ENCODE peak calls at places on chromosomes 2 and 18, in seven cellular contexts. B is HTR-8/SVneo; K is NCI-H1417; W is ovary; C is Jurkat, Clone E6-1; X is A549; S is germinal center. M is an unnamed sample.

GRCh38 chr2:127498386-127498785 is 27.9 kb downstream of the IWS1 start:
- DNase-seq in C (no peak), K (no peak), W (no peak), B (no peak), X (peak), S (no peak), M (no peak)

GRCh38 chr18:23900979-23901378 is 113.6 kb upstream of the TTC39C start:
- DNase-seq in B (no peak), C (no peak), X (no peak), K (no peak), S (no peak), W (no peak), M (no peak)

GRCh38 chr18:49608366-49608747 is 46.5 kb downstream of the LIPG start:
- DNase-seq in X (no peak), B (no peak), S (no peak), K (no peak), C (no peak), W (no peak), M (no peak)

GRCh38 chr2:240465765-240466578 is 30.5 kb downstream of the GPC1 start:
- DNase-seq in C (no peak), K (no peak), X (no peak), S (no peak), W (no peak), B (no peak), M (no peak)

GRCh38 chr18:42706618-42707017 is 408.9 kb downstream of the RIT2 start:
- DNase-seq in B (no peak), X (peak), W (no peak), C (peak), K (peak), S (no peak), M (no peak)

GRCh38 chr2:113324684-113325160 is 46.0 kb upstream of the PAX8 start:
- DNase-seq in X (peak), S (peak), B (peak), K (peak), W (peak), C (peak), M (no peak)

GRCh38 chr2:237283136-237283928 is 130.6 kb downstream of the COL6A3 start:
- DNase-seq in B (peak), C (no peak), K (no peak), W (no peak), X (no peak), S (no peak), M (no peak)

GRCh38 chr2:168181825-168182224 is 65.6 kb downstream of the STK39 start:
- DNase-seq in B (no peak), C (no peak), W (no peak), X (no peak), S (no peak), K (peak), M (no peak)

GRCh38 chr2:54672587-54673456 is 50.6 kb upstream of the EML6 start:
- DNase-seq in W (no peak), B (no peak), K (no peak), S (peak), X (no peak), C (no peak), M (peak)

GRCh38 chr18:39661856-39662366 is 2096.3 kb upstream of the CELF4 start:
- DNase-seq in S (no peak), C (no peak), K (no peak), B (no peak), X (no peak), W (no peak), M (no peak)

GRCh38 chr2:158184556-158185343 is 83.1 kb downstream of the UPP2 start:
- DNase-seq in C (no peak), K (no peak), W (no peak), B (no peak), X (no peak), S (no peak), M (peak)

GRCh38 chr2:68452168-68452890 is 14.8 kb downstream of the FBXO48 start:
- DNase-seq in W (peak), X (no peak), C (no peak), K (peak), B (no peak), S (no peak), M (no peak)

GRCh38 chr2:26623541-26624497 is 17.3 kb downstream of the CIB4 start:
- DNase-seq in X (no peak), C (no peak), W (peak), B (no peak), K (no peak), S (no peak), M (no peak)

GRCh38 chr2:24385366-24385765 is 25.0 kb upstream of the ITSN2 start:
- DNase-seq in B (no peak), C (no peak), W (no peak), K (no peak), S (no peak), X (no peak), M (no peak)

GRCh38 chr2:101619191-101619591 is 78.3 kb upstream of the MAP4K4 start:
- DNase-seq in B (no peak), S (no peak), K (no peak), W (no peak), C (no peak), X (no peak), M (peak)

GRCh38 chr18:73669299-73669698 is 478.3 kb downstream of the FBXO15 start:
- DNase-seq in X (no peak), K (no peak), S (no peak), B (no peak), W (no peak), C (no peak), M (no peak)

GRCh38 chr2:98730053-98730850 is 680 bp downstream of the MGAT4A start:
- DNase-seq in X (peak), B (no peak), K (peak), W (peak), C (peak), S (peak), M (peak)

GRCh38 chr2:235611337-235611736 is 117.5 kb downstream of the AGAP1 start:
- DNase-seq in K (peak), W (no peak), S (no peak), B (no peak), C (no peak), X (no peak), M (no peak)